ENCODE peak calls at places on chromosomes 1 and 21, in five cellular contexts. D is HFF-Myc, R is NB4, O is hepatic stellate cell, P is right atrium auricular region. L is an unnamed sample.

GRCh38 chr1:43543567-43543966 is 12.9 kb downstream of the PTPRF start:
- DNase-seq in D (no peak), R (no peak), O (no peak), P (no peak), L (no peak)

GRCh38 chr1:42940851-42941639 is 17.6 kb downstream of the SLC2A1 start:
- DNase-seq in D (peak; percentile 91), R (no peak), O (peak; percentile 89), P (peak; percentile 73), L (no peak)

GRCh38 chr21:37095821-37096220 is 22.8 kb downstream of the TTC3 start:
- DNase-seq in D (no peak), R (no peak), O (no peak), P (no peak), L (no peak)

GRCh38 chr1:239601108-239601507 is 214.7 kb downstream of the CHRM3 start:
- DNase-seq in D (no peak), R (no peak), O (no peak), P (no peak), L (no peak)

GRCh38 chr21:41199123-41199522 is 31.2 kb downstream of the BACE2 start:
- DNase-seq in D (no peak), R (no peak), O (no peak), P (no peak), L (no peak)

GRCh38 chr1:60898987-60899386 is 183.4 kb upstream of the NFIA start:
- DNase-seq in D (no peak), R (no peak), O (no peak), P (no peak), L (no peak)

GRCh38 chr1:66372522-66373071 is 161.4 kb upstream of the SGIP1 start:
- DNase-seq in D (no peak), R (no peak), O (no peak), P (no peak), L (no peak)

GRCh38 chr1:109640285-109640865 is 15.5 kb upstream of the GSTM4 start:
- DNase-seq in D (no peak), R (peak; percentile 73), O (peak; percentile 72), P (peak; percentile 89), L (peak; percentile 96)

GRCh38 chr1:230842801-230843200 is 25.5 kb downstream of the C1orf198 start:
- DNase-seq in D (no peak), R (no peak), O (no peak), P (no peak), L (no peak)

GRCh38 chr1:37890378-37891014 is 31.1 kb upstream of the MTF1 start:
- DNase-seq in D (peak; percentile 16), R (peak; percentile 67), O (peak; percentile 43), P (no peak), L (no peak)

GRCh38 chr1:42784946-42785693 is at the start of gene TMEM269:
- DNase-seq in D (no peak), R (no peak), O (peak; percentile 51), P (no peak), L (no peak)

GRCh38 chr1:155245163-155245524 is 10.1 kb downstream of the ENTREP3 start:
- DNase-seq in D (no peak), R (no peak), O (no peak), P (no peak), L (no peak)

GRCh38 chr1:224198572-224198971 is 15.5 kb downstream of the DEGS1 start:
- DNase-seq in D (no peak), R (no peak), O (no peak), P (no peak), L (no peak)

GRCh38 chr1:63662056-63662836 is 69.0 kb downstream of the PGM1 start:
- DNase-seq in D (peak; percentile 38), R (no peak), O (peak; percentile 18), P (no peak), L (no peak)

GRCh38 chr1:201791775-201792166 is 37.2 kb upstream of the IPO9 start:
- DNase-seq in D (no peak), R (no peak), O (peak; percentile 56), P (peak; percentile 67), L (no peak)

GRCh38 chr1:107940178-107940577 is 24.8 kb downstream of the VAV3 start:
- DNase-seq in D (no peak), R (peak; percentile 32), O (no peak), P (no peak), L (no peak)

GRCh38 chr1:201745023-201745422 is 83.9 kb upstream of the IPO9 start:
- DNase-seq in D (no peak), R (no peak), O (no peak), P (no peak), L (no peak)

GRCh38 chr1:116130376-116130775 is 19.2 kb downstream of the MAB21L3 start:
- DNase-seq in D (no peak), R (no peak), O (no peak), P (no peak), L (no peak)

GRCh38 chr1:6317101-6317760 is 56.3 kb upstream of the GPR153 start:
- DNase-seq in D (no peak), R (peak; percentile 17), O (peak; percentile 31), P (no peak), L (no peak)

GRCh38 chr1:209884665-209885117 is 53.3 kb upstream of the SYT14 start:
- DNase-seq in D (peak; percentile 88), R (peak; percentile 70), O (peak; percentile 96), P (peak; percentile 60), L (peak; percentile 52)

GRCh38 chr1:109252893-109253802 is 3.8 kb downstream of the CELSR2 start:
- DNase-seq in D (no peak), R (no peak), O (no peak), P (no peak), L (no peak)

GRCh38 chr1:52168373-52169080 is 26.6 kb downstream of the ZFYVE9 start:
- DNase-seq in D (no peak), R (no peak), O (no peak), P (no peak), L (no peak)

GRCh38 chr1:198042168-198042567 is 114.6 kb upstream of the NEK7 start:
- DNase-seq in D (no peak), R (no peak), O (no peak), P (no peak), L (no peak)

GRCh38 chr1:18915341-18915740 is 13.0 kb upstream of the ALDH4A1 start:
- DNase-seq in D (no peak), R (no peak), O (no peak), P (no peak), L (no peak)

GRCh38 chr1:7207875-7208646 is 422.8 kb downstream of the CAMTA1 start:
- DNase-seq in D (peak; percentile 41), R (peak; percentile 69), O (peak; percentile 52), P (no peak), L (no peak)

GRCh38 chr1:192879416-192879815 is 70.6 kb downstream of the RGS2 start:
- DNase-seq in D (no peak), R (peak; percentile 14), O (peak; percentile 4), P (no peak), L (no peak)

GRCh38 chr1:28668191-28668955 is at the start of gene GMEB1:
- DNase-seq in D (peak; percentile 46), R (peak; percentile 89), O (peak; percentile 93), P (peak; percentile 81), L (no peak)

GRCh38 chr1:186424539-186424938 is 36.4 kb downstream of the PDC start:
- DNase-seq in D (no peak), R (no peak), O (no peak), P (no peak), L (no peak)

GRCh38 chr1:246078126-246078887 is 428.8 kb downstream of the SMYD3 start:
- DNase-seq in D (no peak), R (no peak), O (no peak), P (no peak), L (no peak)

GRCh38 chr1:187549540-187549939 is 720.8 kb downstream of the PLA2G4A start:
- DNase-seq in D (no peak), R (no peak), O (no peak), P (no peak), L (no peak)

GRCh38 chr1:38123356-38123755 is 76.8 kb upstream of the POU3F1 start:
- DNase-seq in D (no peak), R (no peak), O (no peak), P (no peak), L (no peak)

L was measured in vagina.